ENCODE peak calls at places on chromosomes 4 and X, in six cellular contexts. E is cardiac muscle cell, Q is GM23248, B is neural progenitor cell, C is PC-3, O is fibroblast of lung. M is an unnamed sample.
A peak's percentile ranks its signal among the peaks of the same experiment; 100 is the strongest.

GRCh38 chr4:1043658-1044468 is 32.4 kb downstream of the FGFRL1 start:
- DNase-seq in O (peak; percentile 99), Q (peak; percentile 100), C (peak; percentile 97), E (no peak), B (peak; percentile 51), M (peak; percentile 90)

GRCh38 chr4:17708992-17709759 is 72.2 kb downstream of the FAM184B start:
- DNase-seq in Q (no peak), E (no peak), B (peak; percentile 10), C (no peak), O (no peak), M (no peak)

GRCh38 chrX:19747672-19748610 is 139.5 kb downstream of the SH3KBP1 start:
- DNase-seq in Q (no peak), C (no peak), O (no peak), B (no peak), E (no peak), M (peak; percentile 22)

GRCh38 chrX:151675121-151675746 is 20.0 kb upstream of the PRRG3 start:
- DNase-seq in Q (no peak), C (no peak), O (no peak), B (no peak), E (no peak), M (no peak)

GRCh38 chrX:116749943-116750342 is 287.2 kb upstream of the CT83 start:
- DNase-seq in O (no peak), C (no peak), Q (no peak), E (no peak), B (no peak), M (no peak)

GRCh38 chr4:8192748-8193738 is 6.0 kb upstream of the SH3TC1 start:
- DNase-seq in B (no peak), Q (peak; percentile 43), E (no peak), O (peak; percentile 66), C (peak; percentile 69), M (no peak)

GRCh38 chr4:84691170-84691691 is 108.3 kb downstream of the CDS1 start:
- DNase-seq in E (no peak), O (peak; percentile 94), Q (peak; percentile 94), C (peak; percentile 93), B (no peak), M (no peak)

GRCh38 chr4:78662661-78663060 is 111.1 kb downstream of the ANXA3 start:
- DNase-seq in Q (no peak), B (no peak), O (no peak), C (no peak), E (no peak), M (no peak)

GRCh38 chr4:75698162-75698962 is 25.2 kb upstream of the G3BP2 start:
- DNase-seq in C (no peak), Q (no peak), B (no peak), E (no peak), O (no peak), M (no peak)

GRCh38 chr4:56410247-56410646 is 23.0 kb upstream of the AASDH start:
- DNase-seq in C (peak; percentile 100), Q (peak; percentile 96), B (peak; percentile 83), O (peak; percentile 98), E (peak; percentile 52), M (peak; percentile 59)

GRCh38 chr4:159649237-159649636 is 546.4 kb downstream of the RAPGEF2 start:
- DNase-seq in C (no peak), Q (no peak), B (no peak), O (no peak), E (no peak), M (no peak)

GRCh38 chr4:99693164-99693563 is 35.5 kb upstream of the C4orf54 start:
- DNase-seq in B (no peak), E (no peak), C (no peak), O (no peak), Q (no peak), M (no peak)

GRCh38 chr4:144872508-144873293 is 225.3 kb downstream of the ANAPC10 start:
- DNase-seq in O (peak; percentile 25), E (no peak), Q (no peak), B (no peak), C (no peak), M (no peak)

GRCh38 chrX:45952030-45952429 is 593.2 kb downstream of the ZNF674 start:
- DNase-seq in O (no peak), E (no peak), Q (no peak), B (no peak), C (peak; percentile 22), M (no peak)

GRCh38 chr4:112765317-112765989 is 128.5 kb downstream of the LARP7 start:
- DNase-seq in B (peak; percentile 78), E (peak; percentile 67), C (peak; percentile 26), Q (peak; percentile 34), O (peak; percentile 13), M (no peak)

DNA sequence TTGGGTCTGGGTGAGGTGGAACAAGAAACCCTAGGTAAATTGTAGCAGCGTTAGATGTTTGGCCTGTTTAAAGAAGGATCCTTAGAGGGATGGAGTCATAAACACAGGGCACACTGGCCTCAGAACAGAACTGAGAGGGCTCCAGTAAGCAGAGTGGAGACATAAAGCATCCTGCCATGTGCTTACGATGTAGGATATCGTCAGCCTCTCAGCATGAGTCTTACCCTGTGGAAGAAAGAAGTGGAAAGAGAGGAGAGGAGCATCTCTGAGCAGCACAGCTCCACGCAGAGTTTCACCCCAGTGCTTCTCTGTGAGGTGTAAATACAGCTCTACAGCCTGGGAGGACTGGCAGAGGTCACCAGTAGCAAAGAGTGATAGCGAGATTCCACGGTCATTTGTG is 27.8 kb upstream of the SORBS2 start:
- DNase-seq in Q (peak; percentile 15), C (no peak), O (no peak), B (peak; percentile 24), E (no peak), M (no peak)
- H3K4me1 ChIP-seq in Q (peaks cover 24% of the 10 kb centered on the region), C (peaks cover 23% of the 10 kb centered on the region), O (peaks cover 19% of the 10 kb centered on the region), B (peaks cover 56% of the 10 kb centered on the region), E (peaks cover 59% of the 10 kb centered on the region), M (peaks cover 48% of the 10 kb centered on the region)

DNA sequence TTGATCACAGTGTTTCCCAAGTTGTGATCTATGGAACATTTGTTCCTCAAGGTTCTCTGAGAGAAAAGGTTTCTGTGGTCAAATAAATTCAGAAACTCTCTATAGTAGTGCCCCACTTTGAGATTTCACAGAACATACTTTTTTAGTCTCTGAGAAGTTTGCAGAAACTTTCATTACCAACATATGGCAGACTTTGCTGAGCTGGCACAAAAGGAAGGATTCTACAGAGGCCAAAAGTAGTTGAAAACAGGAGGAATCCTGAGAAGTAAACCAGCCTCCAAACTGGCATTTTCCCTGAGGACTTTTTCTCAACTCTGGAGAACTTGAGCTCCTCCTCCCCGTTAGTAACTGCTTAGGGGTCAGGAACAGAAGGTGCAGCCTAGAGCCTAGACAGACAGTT is 117.8 kb upstream of the ESX1 start:
- DNase-seq in Q (no peak), E (no peak), C (no peak), O (no peak), B (no peak), M (no peak)
- H3K4me1 ChIP-seq in Q (no peaks in the 10 kb centered on the region), E (peaks cover 4% of the 10 kb centered on the region), C (no peaks in the 10 kb centered on the region), O (no peaks in the 10 kb centered on the region), B (peaks cover 4% of the 10 kb centered on the region), M (no peaks in the 10 kb centered on the region)

GRCh38 chr4:28421221-28421620 is 1560.6 kb downstream of the STIM2 start:
- DNase-seq in E (no peak), C (no peak), Q (peak; percentile 37), B (no peak), O (no peak), M (no peak)
- H3K4me1 ChIP-seq in E (no peaks in the 10 kb centered on the region), C (no peaks in the 10 kb centered on the region), Q (peaks cover 12% of the 10 kb centered on the region), B (no peaks in the 10 kb centered on the region), O (no peaks in the 10 kb centered on the region), M (no peaks in the 10 kb centered on the region)

GRCh38 chr4:2812985-2813384 is 20.1 kb downstream of the SH3BP2 start:
- DNase-seq in Q (peak; percentile 36), C (no peak), E (no peak), B (no peak), O (no peak), M (no peak)
- H3K4me1 ChIP-seq in Q (peaks cover 11% of the 10 kb centered on the region), C (peaks cover 4% of the 10 kb centered on the region), E (peaks cover 9% of the 10 kb centered on the region), B (peaks cover 21% of the 10 kb centered on the region), O (peaks cover 13% of the 10 kb centered on the region), M (peaks cover 95% of the 10 kb centered on the region)

GRCh38 chr4:137083571-137083970 is 448.7 kb downstream of the PCDH18 start:
- DNase-seq in O (peak; percentile 76), C (no peak), E (no peak), B (no peak), Q (no peak), M (no peak)
- H3K4me1 ChIP-seq in O (no peaks in the 10 kb centered on the region), C (no peaks in the 10 kb centered on the region), E (no peaks in the 10 kb centered on the region), B (no peaks in the 10 kb centered on the region), Q (no peaks in the 10 kb centered on the region), M (no peaks in the 10 kb centered on the region)

GRCh38 chr4:169818063-169818679 is 60.4 kb upstream of the HPF1 start:
- DNase-seq in O (no peak), C (no peak), Q (no peak), E (no peak), B (no peak), M (no peak)
- H3K4me1 ChIP-seq in O (no peaks in the 10 kb centered on the region), C (no peaks in the 10 kb centered on the region), Q (no peaks in the 10 kb centered on the region), E (no peaks in the 10 kb centered on the region), B (no peaks in the 10 kb centered on the region), M (no peaks in the 10 kb centered on the region)

GRCh38 chr4:3323071-3323481 is 30.3 kb downstream of the RGS12 start:
- DNase-seq in O (no peak), E (no peak), B (no peak), Q (no peak), C (no peak), M (peak; percentile 15)
- H3K4me1 ChIP-seq in O (peaks cover 2% of the 10 kb centered on the region), E (peaks cover 33% of the 10 kb centered on the region), B (peaks cover 30% of the 10 kb centered on the region), Q (peaks cover 10% of the 10 kb centered on the region), C (no peaks in the 10 kb centered on the region), M (peaks cover 13% of the 10 kb centered on the region)